ENCODE peak calls at places on chromosomes 11 and 22, in four cellular contexts. W, T, I and M are unnamed samples.

GRCh38 chr11:68362801-68363379 is 50.5 kb downstream of the LRP5 start:
- DNase-seq in W (no peak), T (no peak), I (no peak), M (no peak)

GRCh38 chr11:606245-606644 is 9.5 kb downstream of the IRF7 start:
- DNase-seq in T (no peak), W (no peak), I (peak), M (no peak)

GRCh38 chr11:34492806-34493414 is 20.7 kb downstream of the ELF5 start:
- DNase-seq in I (peak), T (peak), W (no peak), M (peak)

GRCh38 chr11:64268687-64269379 is 15.6 kb downstream of the BAD start:
- DNase-seq in W (no peak), T (peak), I (no peak), M (peak)

GRCh38 chr11:65391007-65391406 is 4.6 kb downstream of the FRMD8 start:
- DNase-seq in W (no peak), I (peak), T (peak), M (peak)

GRCh38 chr11:2305140-2305861 is 3.5 kb downstream of the TSPAN32 start:
- DNase-seq in W (peak), T (peak), I (peak), M (peak)

GRCh38 chr11:73218106-73218829 is at the start of gene P2RY2:
- DNase-seq in I (peak), T (no peak), W (no peak), M (peak)

GRCh38 chr22:48309115-48309705 is 1518.5 kb downstream of the BRD1 start:
- DNase-seq in I (no peak), T (no peak), W (no peak), M (no peak)

GRCh38 chr11:10605941-10606381 is 37.5 kb upstream of the LYVE1 start:
- DNase-seq in W (no peak), T (peak), I (peak), M (peak)

GRCh38 chr22:22948651-22949611 is 61.3 kb downstream of the IGLL5 start:
- DNase-seq in I (no peak), W (no peak), T (peak), M (peak)

GRCh38 chr22:46695346-46696224 is 42.5 kb downstream of the CERK start:
- DNase-seq in W (no peak), I (no peak), T (no peak), M (no peak)

GRCh38 chr11:16280256-16280682 is 76.1 kb downstream of the SOX6 start:
- DNase-seq in W (no peak), T (no peak), I (no peak), M (no peak)

GRCh38 chr22:49535126-49535525 is 292.5 kb downstream of the BRD1 start:
- DNase-seq in I (no peak), T (no peak), W (no peak), M (no peak)

GRCh38 chr11:82494988-82495432 is 238.7 kb downstream of the FAM181B start:
- DNase-seq in W (no peak), T (no peak), I (no peak), M (peak)

GRCh38 chr11:62400760-62401159 is 18.1 kb upstream of the SCGB1A1 start:
- DNase-seq in T (peak), I (peak), W (no peak), M (peak)

GRCh38 chr22:24443668-24444067 is 16.3 kb downstream of the ADORA2A start:
- DNase-seq in W (no peak), T (no peak), I (no peak), M (no peak)

GRCh38 chr11:74072286-74072685 is 63.4 kb upstream of the UCP3 start:
- DNase-seq in T (no peak), W (no peak), I (no peak), M (no peak)